ENCODE peak calls at places on chromosome 6, in four cellular contexts. Y is mesothelial cell of epicardium; Z is IMR-90; G is activated CD4-positive, alpha-beta T cell treated with anti-CD3 and anti-CD28 coated beads, Interleukin-2, amount 50 U/mL, for 48 hours. D is an unnamed sample.

GRCh38 chr6:49499121-49499520 is 602 bp upstream of the GLYATL3 start:
- DNase-seq in Y (no peak), Z (no peak), G (no peak), D (no peak)

GRCh38 chr6:149867876-149868640 is 3.9 kb upstream of the LRP11 start:
- DNase-seq in Y (no peak), Z (peak), G (no peak), D (no peak)

GRCh38 chr6:150492507-150492906 is 107.2 kb upstream of the PLEKHG1 start:
- DNase-seq in Y (no peak), Z (no peak), G (no peak), D (no peak)

GRCh38 chr6:13480631-13481501 is 6.5 kb downstream of the GFOD1 start:
- DNase-seq in Y (no peak), Z (no peak), G (no peak), D (no peak)

GRCh38 chr6:24718449-24719124 is 367 bp downstream of the C6orf62 start:
- DNase-seq in Y (no peak), Z (no peak), G (no peak), D (no peak)

GRCh38 chr6:153401751-153402150 is 270.7 kb upstream of the RGS17 start:
- DNase-seq in Y (no peak), Z (no peak), G (no peak), D (no peak)

GRCh38 chr6:149112976-149113375 is 204.5 kb upstream of the TAB2 start:
- DNase-seq in Y (no peak), Z (no peak), G (peak), D (no peak)

GRCh38 chr6:35056952-35057351 is 84.2 kb downstream of the TCP11 start:
- DNase-seq in Y (no peak), Z (no peak), G (no peak), D (no peak)

GRCh38 chr6:151101116-151101810 is 138.5 kb upstream of the AKAP12 start:
- DNase-seq in Y (no peak), Z (no peak), G (no peak), D (no peak)

GRCh38 chr6:71028236-71028876 is 71.5 kb upstream of the B3GAT2 start:
- DNase-seq in Y (no peak), Z (no peak), G (no peak), D (no peak)

GRCh38 chr6:11398451-11399326 is 138.9 kb upstream of the TMEM170B start:
- DNase-seq in Y (no peak), Z (peak), G (no peak), D (no peak)

GRCh38 chr6:148883270-148883669 is 136.4 kb downstream of the UST start:
- DNase-seq in Y (no peak), Z (no peak), G (no peak), D (no peak)

GRCh38 chr6:158413814-158414563 is 101.7 kb downstream of the TULP4 start:
- DNase-seq in Y (no peak), Z (no peak), G (no peak), D (no peak)

GRCh38 chr6:130457605-130458004 is 91.8 kb downstream of the TMEM200A start:
- DNase-seq in Y (no peak), Z (no peak), G (no peak), D (no peak)

GRCh38 chr6:74280130-74280692 is 584.2 kb downstream of the CD109 start:
- DNase-seq in Y (no peak), Z (no peak), G (no peak), D (no peak)

GRCh38 chr6:57822896-57823358 is 505.5 kb downstream of the PRIM2 start:
- DNase-seq in Y (no peak), Z (peak), G (no peak), D (no peak)

GRCh38 chr6:118679293-118679692 is 27.9 kb upstream of the CEP85L start:
- DNase-seq in Y (no peak), Z (peak), G (no peak), D (no peak)

GRCh38 chr6:36679043-36679821 is 718 bp downstream of the CDKN1A start:
- DNase-seq in Y (no peak), Z (peak), G (peak), D (peak)

GRCh38 chr6:161228911-161229591 is 44.8 kb downstream of the AGPAT4 start:
- DNase-seq in Y (no peak), Z (peak), G (no peak), D (no peak)

GRCh38 chr6:95133578-95133977 is 443.8 kb upstream of the MANEA start:
- DNase-seq in Y (no peak), Z (peak), G (no peak), D (no peak)

GRCh38 chr6:156720739-156721714 is 56.2 kb upstream of the ARID1B start:
- DNase-seq in Y (no peak), Z (peak), G (no peak), D (no peak)

GRCh38 chr6:151186276-151186675 is 53.5 kb upstream of the AKAP12 start:
- DNase-seq in Y (no peak), Z (no peak), G (no peak), D (no peak)

GRCh38 chr6:28880894-28881780 is 42.6 kb downstream of the TRIM27 start:
- DNase-seq in Y (peak), Z (peak), G (peak), D (peak)

GRCh38 chr6:155224031-155224451 is 39.8 kb upstream of the CLDN20 start:
- DNase-seq in Y (no peak), Z (peak), G (peak), D (peak)

GRCh38 chr6:46691052-46691451 is 3.4 kb downstream of the TDRD6 start:
- DNase-seq in Y (no peak), Z (no peak), G (no peak), D (no peak)

GRCh38 chr6:107624541-107624940 is 134.6 kb downstream of the SOBP start:
- DNase-seq in Y (no peak), Z (peak), G (no peak), D (no peak)

GRCh38 chr6:159761873-159762680 is at the start of gene ACAT2:
- DNase-seq in Y (peak), Z (peak), G (peak), D (peak)

GRCh38 chr6:134352786-134353480 is 35.0 kb upstream of the SGK1 start:
- DNase-seq in Y (no peak), Z (peak), G (peak), D (peak)

D was measured in stimulated activated naive CD8-positive, alpha-beta T cell treated with anti-CD3 and anti-CD28 coated beads, Interleukin-15, amount 100 ng/mL, for 72 hours.